ENCODE peak calls at places on chromosomes 4 and X, in ten cellular contexts. One of them, this sample, is unnamed.
A peak's percentile ranks its signal among the peaks of the same experiment; 100 is the strongest.

GRCh38 chr4:101039367-101039766 is 308.0 kb downstream of the PPP3CA start:
- DNase-seq in fibroblast of the conjunctiva: no peak
- DNase-seq in stomach: no peak
- DNase-seq in HT1080: no peak
- DNase-seq in foreskin fibroblast: no peak
- DNase-seq in ascending aorta: no peak
- DNase-seq in endothelial cell: no peak
- DNase-seq in A673: no peak
- DNase-seq in stimulated activated CD8-positive, alpha-beta memory T cell treated with anti-CD3 and anti-CD28 coated beads, Interleukin-2, amount 100 ng/mL, for 1 hour: no peak
- DNase-seq in fibroblast of the aortic adventitia: no peak
- DNase-seq in this sample: no peak

GRCh38 chr4:83316459-83317170 is 18.0 kb downstream of the HPSE start:
- DNase-seq in fibroblast of the conjunctiva: no peak
- DNase-seq in stomach: no peak
- DNase-seq in HT1080: peak; percentile 83
- DNase-seq in foreskin fibroblast: peak; percentile 17
- DNase-seq in ascending aorta: no peak
- DNase-seq in endothelial cell: no peak
- DNase-seq in A673: no peak
- DNase-seq in stimulated activated CD8-positive, alpha-beta memory T cell treated with anti-CD3 and anti-CD28 coated beads, Interleukin-2, amount 100 ng/mL, for 1 hour: no peak
- DNase-seq in fibroblast of the aortic adventitia: no peak
- DNase-seq in this sample: no peak

GRCh38 chr4:37788782-37789181 is 37.7 kb upstream of the PGM2 start:
- DNase-seq in fibroblast of the conjunctiva: no peak
- DNase-seq in stomach: no peak
- DNase-seq in HT1080: no peak
- DNase-seq in foreskin fibroblast: no peak
- DNase-seq in ascending aorta: no peak
- DNase-seq in endothelial cell: no peak
- DNase-seq in A673: no peak
- DNase-seq in stimulated activated CD8-positive, alpha-beta memory T cell treated with anti-CD3 and anti-CD28 coated beads, Interleukin-2, amount 100 ng/mL, for 1 hour: no peak
- DNase-seq in fibroblast of the aortic adventitia: no peak
- DNase-seq in this sample: no peak

GRCh38 chr4:147755567-147756295 is 23.8 kb downstream of the ARHGAP10 start:
- DNase-seq in fibroblast of the conjunctiva: no peak
- DNase-seq in stomach: no peak
- DNase-seq in HT1080: no peak
- DNase-seq in foreskin fibroblast: peak; percentile 47
- DNase-seq in ascending aorta: no peak
- DNase-seq in endothelial cell: no peak
- DNase-seq in A673: no peak
- DNase-seq in stimulated activated CD8-positive, alpha-beta memory T cell treated with anti-CD3 and anti-CD28 coated beads, Interleukin-2, amount 100 ng/mL, for 1 hour: no peak
- DNase-seq in fibroblast of the aortic adventitia: peak; percentile 86
- DNase-seq in this sample: no peak

GRCh38 chr4:107210450-107211239 is 174.5 kb upstream of the DKK2 start:
- DNase-seq in fibroblast of the conjunctiva: no peak
- DNase-seq in stomach: no peak
- DNase-seq in HT1080: no peak
- DNase-seq in foreskin fibroblast: peak; percentile 68
- DNase-seq in ascending aorta: no peak
- DNase-seq in endothelial cell: no peak
- DNase-seq in A673: peak; percentile 12
- DNase-seq in stimulated activated CD8-positive, alpha-beta memory T cell treated with anti-CD3 and anti-CD28 coated beads, Interleukin-2, amount 100 ng/mL, for 1 hour: no peak
- DNase-seq in fibroblast of the aortic adventitia: peak; percentile 66
- DNase-seq in this sample: no peak

GRCh38 chrX:79259073-79259689 is 108.0 kb downstream of the ITM2A start:
- DNase-seq in fibroblast of the conjunctiva: peak; percentile 8
- DNase-seq in stomach: no peak
- DNase-seq in HT1080: no peak
- DNase-seq in foreskin fibroblast: peak; percentile 15
- DNase-seq in ascending aorta: no peak
- DNase-seq in endothelial cell: no peak
- DNase-seq in A673: peak; percentile 88
- DNase-seq in stimulated activated CD8-positive, alpha-beta memory T cell treated with anti-CD3 and anti-CD28 coated beads, Interleukin-2, amount 100 ng/mL, for 1 hour: peak; percentile 12
- DNase-seq in fibroblast of the aortic adventitia: no peak
- DNase-seq in this sample: no peak

GRCh38 chr4:185194924-185195632 is 8.7 kb downstream of the CFAP97 start:
- DNase-seq in fibroblast of the conjunctiva: no peak
- DNase-seq in stomach: no peak
- DNase-seq in HT1080: no peak
- DNase-seq in foreskin fibroblast: no peak
- DNase-seq in ascending aorta: no peak
- DNase-seq in endothelial cell: no peak
- DNase-seq in A673: no peak
- DNase-seq in stimulated activated CD8-positive, alpha-beta memory T cell treated with anti-CD3 and anti-CD28 coated beads, Interleukin-2, amount 100 ng/mL, for 1 hour: no peak
- DNase-seq in fibroblast of the aortic adventitia: no peak
- DNase-seq in this sample: no peak

GRCh38 chr4:4327652-4328121 is 37.6 kb downstream of the ZBTB49 start:
- DNase-seq in fibroblast of the conjunctiva: no peak
- DNase-seq in stomach: no peak
- DNase-seq in HT1080: no peak
- DNase-seq in foreskin fibroblast: peak; percentile 26
- DNase-seq in ascending aorta: no peak
- DNase-seq in endothelial cell: peak; percentile 72
- DNase-seq in A673: no peak
- DNase-seq in stimulated activated CD8-positive, alpha-beta memory T cell treated with anti-CD3 and anti-CD28 coated beads, Interleukin-2, amount 100 ng/mL, for 1 hour: no peak
- DNase-seq in fibroblast of the aortic adventitia: no peak
- DNase-seq in this sample: peak; percentile 93

GRCh38 chr4:146472404-146472803 is 49.3 kb downstream of the SLC10A7 start:
- DNase-seq in fibroblast of the conjunctiva: no peak
- DNase-seq in stomach: no peak
- DNase-seq in HT1080: no peak
- DNase-seq in foreskin fibroblast: no peak
- DNase-seq in ascending aorta: no peak
- DNase-seq in endothelial cell: no peak
- DNase-seq in A673: peak; percentile 88
- DNase-seq in stimulated activated CD8-positive, alpha-beta memory T cell treated with anti-CD3 and anti-CD28 coated beads, Interleukin-2, amount 100 ng/mL, for 1 hour: no peak
- DNase-seq in fibroblast of the aortic adventitia: no peak
- DNase-seq in this sample: peak; percentile 75

GRCh38 chrX:10126044-10126443 is 30.7 kb upstream of the CLCN4 start:
- DNase-seq in fibroblast of the conjunctiva: no peak
- DNase-seq in stomach: no peak
- DNase-seq in HT1080: no peak
- DNase-seq in foreskin fibroblast: no peak
- DNase-seq in ascending aorta: no peak
- DNase-seq in endothelial cell: no peak
- DNase-seq in A673: no peak
- DNase-seq in stimulated activated CD8-positive, alpha-beta memory T cell treated with anti-CD3 and anti-CD28 coated beads, Interleukin-2, amount 100 ng/mL, for 1 hour: no peak
- DNase-seq in fibroblast of the aortic adventitia: no peak
- DNase-seq in this sample: no peak

GRCh38 chrX:134469481-134469880 is 9.5 kb downstream of the HPRT1 start:
- DNase-seq in fibroblast of the conjunctiva: no peak
- DNase-seq in stomach: no peak
- DNase-seq in HT1080: peak; percentile 65
- DNase-seq in foreskin fibroblast: peak; percentile 64
- DNase-seq in ascending aorta: no peak
- DNase-seq in endothelial cell: no peak
- DNase-seq in A673: no peak
- DNase-seq in stimulated activated CD8-positive, alpha-beta memory T cell treated with anti-CD3 and anti-CD28 coated beads, Interleukin-2, amount 100 ng/mL, for 1 hour: no peak
- DNase-seq in fibroblast of the aortic adventitia: peak; percentile 48
- DNase-seq in this sample: no peak

GRCh38 chrX:38142598-38142997 is 78.1 kb downstream of the SRPX start:
- DNase-seq in fibroblast of the conjunctiva: peak; percentile 74
- DNase-seq in stomach: no peak
- DNase-seq in HT1080: no peak
- DNase-seq in foreskin fibroblast: peak; percentile 76
- DNase-seq in ascending aorta: no peak
- DNase-seq in endothelial cell: no peak
- DNase-seq in A673: no peak
- DNase-seq in stimulated activated CD8-positive, alpha-beta memory T cell treated with anti-CD3 and anti-CD28 coated beads, Interleukin-2, amount 100 ng/mL, for 1 hour: no peak
- DNase-seq in fibroblast of the aortic adventitia: peak; percentile 87
- DNase-seq in this sample: no peak

GRCh38 chr4:87093443-87094123 is 126.8 kb downstream of the KLHL8 start:
- DNase-seq in fibroblast of the conjunctiva: no peak
- DNase-seq in stomach: no peak
- DNase-seq in HT1080: peak; percentile 77
- DNase-seq in foreskin fibroblast: peak; percentile 55
- DNase-seq in ascending aorta: no peak
- DNase-seq in endothelial cell: peak; percentile 43
- DNase-seq in A673: peak; percentile 68
- DNase-seq in stimulated activated CD8-positive, alpha-beta memory T cell treated with anti-CD3 and anti-CD28 coated beads, Interleukin-2, amount 100 ng/mL, for 1 hour: peak; percentile 20
- DNase-seq in fibroblast of the aortic adventitia: peak; percentile 63
- DNase-seq in this sample: peak; percentile 50

GRCh38 chr4:122603156-122603574 is 17.7 kb downstream of the IL21 start:
- DNase-seq in fibroblast of the conjunctiva: no peak
- DNase-seq in stomach: no peak
- DNase-seq in HT1080: no peak
- DNase-seq in foreskin fibroblast: no peak
- DNase-seq in ascending aorta: no peak
- DNase-seq in endothelial cell: no peak
- DNase-seq in A673: no peak
- DNase-seq in stimulated activated CD8-positive, alpha-beta memory T cell treated with anti-CD3 and anti-CD28 coated beads, Interleukin-2, amount 100 ng/mL, for 1 hour: no peak
- DNase-seq in fibroblast of the aortic adventitia: no peak
- DNase-seq in this sample: no peak

GRCh38 chr4:2154215-2154614 is 87.7 kb downstream of the HAUS3 start:
- DNase-seq in fibroblast of the conjunctiva: no peak
- DNase-seq in stomach: no peak
- DNase-seq in HT1080: no peak
- DNase-seq in foreskin fibroblast: no peak
- DNase-seq in ascending aorta: no peak
- DNase-seq in endothelial cell: no peak
- DNase-seq in A673: no peak
- DNase-seq in stimulated activated CD8-positive, alpha-beta memory T cell treated with anti-CD3 and anti-CD28 coated beads, Interleukin-2, amount 100 ng/mL, for 1 hour: no peak
- DNase-seq in fibroblast of the aortic adventitia: peak; percentile 12
- DNase-seq in this sample: no peak

GRCh38 chr4:152531479-152531878 is 4.4 kb downstream of the FBXW7 start:
- DNase-seq in fibroblast of the conjunctiva: no peak
- DNase-seq in stomach: no peak
- DNase-seq in HT1080: no peak
- DNase-seq in foreskin fibroblast: no peak
- DNase-seq in ascending aorta: no peak
- DNase-seq in endothelial cell: no peak
- DNase-seq in A673: peak; percentile 20
- DNase-seq in stimulated activated CD8-positive, alpha-beta memory T cell treated with anti-CD3 and anti-CD28 coated beads, Interleukin-2, amount 100 ng/mL, for 1 hour: no peak
- DNase-seq in fibroblast of the aortic adventitia: no peak
- DNase-seq in this sample: no peak

GRCh38 chr4:146283758-146284651 is 69.7 kb downstream of the REELD1 start:
- DNase-seq in fibroblast of the conjunctiva: no peak
- DNase-seq in stomach: no peak
- DNase-seq in HT1080: no peak
- DNase-seq in foreskin fibroblast: no peak
- DNase-seq in ascending aorta: no peak
- DNase-seq in endothelial cell: no peak
- DNase-seq in A673: peak; percentile 11
- DNase-seq in stimulated activated CD8-positive, alpha-beta memory T cell treated with anti-CD3 and anti-CD28 coated beads, Interleukin-2, amount 100 ng/mL, for 1 hour: no peak
- DNase-seq in fibroblast of the aortic adventitia: peak; percentile 31
- DNase-seq in this sample: no peak

GRCh38 chrX:119045884-119046283 is 26.9 kb upstream of the CT47C1 start:
- DNase-seq in fibroblast of the conjunctiva: no peak
- DNase-seq in stomach: no peak
- DNase-seq in HT1080: peak; percentile 2
- DNase-seq in foreskin fibroblast: no peak
- DNase-seq in ascending aorta: no peak
- DNase-seq in endothelial cell: no peak
- DNase-seq in A673: no peak
- DNase-seq in stimulated activated CD8-positive, alpha-beta memory T cell treated with anti-CD3 and anti-CD28 coated beads, Interleukin-2, amount 100 ng/mL, for 1 hour: no peak
- DNase-seq in fibroblast of the aortic adventitia: no peak
- DNase-seq in this sample: no peak

GRCh38 chr4:19806865-19807264 is 444.8 kb upstream of the SLIT2 start:
- DNase-seq in fibroblast of the conjunctiva: no peak
- DNase-seq in stomach: no peak
- DNase-seq in HT1080: no peak
- DNase-seq in foreskin fibroblast: no peak
- DNase-seq in ascending aorta: no peak
- DNase-seq in endothelial cell: no peak
- DNase-seq in A673: no peak
- DNase-seq in stimulated activated CD8-positive, alpha-beta memory T cell treated with anti-CD3 and anti-CD28 coated beads, Interleukin-2, amount 100 ng/mL, for 1 hour: no peak
- DNase-seq in fibroblast of the aortic adventitia: no peak
- DNase-seq in this sample: no peak

GRCh38 chrX:123860983-123861382 is 1.1 kb downstream of the XIAP start:
- DNase-seq in fibroblast of the conjunctiva: no peak
- DNase-seq in stomach: no peak
- DNase-seq in HT1080: no peak
- DNase-seq in foreskin fibroblast: peak; percentile 30
- DNase-seq in ascending aorta: no peak
- DNase-seq in endothelial cell: no peak
- DNase-seq in A673: peak; percentile 40
- DNase-seq in stimulated activated CD8-positive, alpha-beta memory T cell treated with anti-CD3 and anti-CD28 coated beads, Interleukin-2, amount 100 ng/mL, for 1 hour: no peak
- DNase-seq in fibroblast of the aortic adventitia: peak; percentile 55
- DNase-seq in this sample: no peak

GRCh38 chr4:69832326-69833030 is 27.5 kb downstream of the SULT1E1 start:
- DNase-seq in fibroblast of the conjunctiva: no peak
- DNase-seq in stomach: peak; percentile 58
- DNase-seq in HT1080: no peak
- DNase-seq in foreskin fibroblast: no peak
- DNase-seq in ascending aorta: no peak
- DNase-seq in endothelial cell: no peak
- DNase-seq in A673: no peak
- DNase-seq in stimulated activated CD8-positive, alpha-beta memory T cell treated with anti-CD3 and anti-CD28 coated beads, Interleukin-2, amount 100 ng/mL, for 1 hour: no peak
- DNase-seq in fibroblast of the aortic adventitia: no peak
- DNase-seq in this sample: no peak

GRCh38 chrX:103669745-103670144 is 16.8 kb downstream of the MORF4L2 start:
- DNase-seq in fibroblast of the conjunctiva: no peak
- DNase-seq in stomach: no peak
- DNase-seq in HT1080: no peak
- DNase-seq in foreskin fibroblast: no peak
- DNase-seq in ascending aorta: no peak
- DNase-seq in endothelial cell: no peak
- DNase-seq in A673: no peak
- DNase-seq in stimulated activated CD8-positive, alpha-beta memory T cell treated with anti-CD3 and anti-CD28 coated beads, Interleukin-2, amount 100 ng/mL, for 1 hour: no peak
- DNase-seq in fibroblast of the aortic adventitia: no peak
- DNase-seq in this sample: no peak

GRCh38 chr4:96459105-96459504 is 619.2 kb downstream of the PDHA2 start:
- DNase-seq in fibroblast of the conjunctiva: no peak
- DNase-seq in stomach: no peak
- DNase-seq in HT1080: no peak
- DNase-seq in foreskin fibroblast: no peak
- DNase-seq in ascending aorta: no peak
- DNase-seq in endothelial cell: no peak
- DNase-seq in A673: no peak
- DNase-seq in stimulated activated CD8-positive, alpha-beta memory T cell treated with anti-CD3 and anti-CD28 coated beads, Interleukin-2, amount 100 ng/mL, for 1 hour: no peak
- DNase-seq in fibroblast of the aortic adventitia: no peak
- DNase-seq in this sample: no peak

This sample was measured in H9.